ENCODE peak calls at places on chromosomes 4 and X, in nine cellular contexts. D is HL-60, X is cardiac fibroblast, V is SK-N-SH, T is AG09309, Y is heart left ventricle, S is endodermal cell, O is colonic mucosa, I is left lung. W is an unnamed sample.

GRCh38 chrX:420496-421223 is 34.0 kb upstream of the PPP2R3B start:
- DNase-seq in D (no peak), X (no peak), V (no peak), T (no peak), Y (no peak), S (no peak), O (no peak), I (peak), W (no peak)

GRCh38 chr4:23425570-23425969 is 464.3 kb downstream of the PPARGC1A start:
- DNase-seq in D (no peak), X (no peak), V (no peak), T (no peak), Y (no peak), S (no peak), O (no peak), I (no peak), W (no peak)

GRCh38 chr4:88219099-88219498 is 60.7 kb upstream of the ABCG2 start:
- DNase-seq in D (peak), X (peak), V (peak), T (peak), Y (peak), S (no peak), O (no peak), I (no peak), W (no peak)

GRCh38 chr4:168751263-168752225 is 254.7 kb downstream of the PALLD start:
- DNase-seq in D (no peak), X (peak), V (no peak), T (peak), Y (no peak), S (no peak), O (no peak), I (no peak), W (no peak)

GRCh38 chr4:89303177-89303576 is 4.4 kb downstream of the GPRIN3 start:
- DNase-seq in D (no peak), X (no peak), V (no peak), T (no peak), Y (peak), S (no peak), O (peak), I (no peak), W (no peak)

GRCh38 chr4:74501579-74501978 is 56.6 kb downstream of the AREG start:
- DNase-seq in D (no peak), X (peak), V (no peak), T (peak), Y (no peak), S (no peak), O (no peak), I (no peak), W (no peak)

GRCh38 chr4:187321741-187322140 is 598.1 kb upstream of the FAT1 start:
- DNase-seq in D (no peak), X (peak), V (no peak), T (no peak), Y (no peak), S (no peak), O (no peak), I (no peak), W (no peak)

GRCh38 chrX:41490446-41490845 is 43.3 kb downstream of the NYX start:
- DNase-seq in D (no peak), X (no peak), V (no peak), T (no peak), Y (no peak), S (no peak), O (no peak), I (no peak), W (no peak)

GRCh38 chr4:96102541-96103018 is 262.7 kb downstream of the PDHA2 start:
- DNase-seq in D (no peak), X (peak), V (no peak), T (no peak), Y (no peak), S (no peak), O (no peak), I (no peak), W (no peak)

GRCh38 chr4:165328101-165328425 is 594 bp downstream of the MSMO1 start:
- DNase-seq in D (no peak), X (no peak), V (peak), T (no peak), Y (no peak), S (no peak), O (no peak), I (no peak), W (no peak)

GRCh38 chrX:49174723-49175122 is 3.0 kb downstream of the PLP2 start:
- DNase-seq in D (no peak), X (no peak), V (no peak), T (no peak), Y (no peak), S (no peak), O (no peak), I (no peak), W (no peak)

GRCh38 chrX:49175435-49175834 is 3.7 kb downstream of the PLP2 start:
- DNase-seq in D (no peak), X (no peak), V (no peak), T (no peak), Y (no peak), S (no peak), O (no peak), I (no peak), W (no peak)

GRCh38 chrX:49177338-49177833 is 5.7 kb downstream of the PLP2 start:
- DNase-seq in D (peak), X (no peak), V (no peak), T (no peak), Y (no peak), S (no peak), O (peak), I (no peak), W (no peak)

GRCh38 chrX:49176421-49177326 is 5.0 kb downstream of the PLP2 start:
- DNase-seq in D (peak), X (no peak), V (no peak), T (no peak), Y (no peak), S (no peak), O (peak), I (no peak), W (no peak)

DNA sequence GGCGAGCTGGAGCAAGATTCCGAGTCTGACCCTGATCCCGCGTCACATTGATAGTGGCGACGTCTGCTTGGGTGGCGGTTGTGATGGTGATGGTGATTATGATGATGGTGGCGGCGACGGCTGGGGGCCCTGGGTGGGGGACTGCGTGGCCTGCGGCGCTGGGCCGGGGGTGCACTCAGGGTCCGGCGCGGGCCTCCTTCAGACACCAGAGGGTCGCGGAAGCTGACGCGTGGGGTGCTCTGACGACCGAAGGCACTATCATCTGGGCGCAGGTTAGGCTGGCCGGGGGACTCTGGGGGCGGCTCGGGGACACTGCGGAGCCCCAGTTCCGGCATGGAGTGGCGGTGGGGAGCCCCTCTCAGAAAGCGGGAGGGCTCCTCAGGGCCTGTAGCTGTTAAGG is 4.2 kb downstream of the PLP2 start:
- DNase-seq in D (no peak), X (no peak), V (no peak), T (no peak), Y (no peak), S (no peak), O (no peak), I (no peak), W (no peak)
- TF ChIP-seq CTCF in D (no peak), X (no peak), V (no peak), T (no peak), Y (no peak), S (no peak), O (no peak), I (no peak), W (no peak)

GRCh38 chr4:139843643-139844042 is 178.0 kb downstream of the MGST2 start:
- DNase-seq in D (peak), X (no peak), V (no peak), T (no peak), Y (no peak), S (no peak), O (no peak), I (no peak), W (no peak)

GRCh38 chr4:139844057-139844456 is 178.4 kb downstream of the MGST2 start:
- DNase-seq in D (no peak), X (peak), V (no peak), T (no peak), Y (no peak), S (no peak), O (no peak), I (no peak), W (no peak)

GRCh38 chr4:139840773-139841172 is 175.2 kb downstream of the MGST2 start:
- DNase-seq in D (no peak), X (no peak), V (no peak), T (no peak), Y (no peak), S (no peak), O (no peak), I (no peak), W (no peak)

GRCh38 chr4:139839664-139840063 is 174.0 kb downstream of the MGST2 start:
- DNase-seq in D (no peak), X (no peak), V (peak), T (no peak), Y (no peak), S (no peak), O (no peak), I (no peak), W (no peak)

DNA sequence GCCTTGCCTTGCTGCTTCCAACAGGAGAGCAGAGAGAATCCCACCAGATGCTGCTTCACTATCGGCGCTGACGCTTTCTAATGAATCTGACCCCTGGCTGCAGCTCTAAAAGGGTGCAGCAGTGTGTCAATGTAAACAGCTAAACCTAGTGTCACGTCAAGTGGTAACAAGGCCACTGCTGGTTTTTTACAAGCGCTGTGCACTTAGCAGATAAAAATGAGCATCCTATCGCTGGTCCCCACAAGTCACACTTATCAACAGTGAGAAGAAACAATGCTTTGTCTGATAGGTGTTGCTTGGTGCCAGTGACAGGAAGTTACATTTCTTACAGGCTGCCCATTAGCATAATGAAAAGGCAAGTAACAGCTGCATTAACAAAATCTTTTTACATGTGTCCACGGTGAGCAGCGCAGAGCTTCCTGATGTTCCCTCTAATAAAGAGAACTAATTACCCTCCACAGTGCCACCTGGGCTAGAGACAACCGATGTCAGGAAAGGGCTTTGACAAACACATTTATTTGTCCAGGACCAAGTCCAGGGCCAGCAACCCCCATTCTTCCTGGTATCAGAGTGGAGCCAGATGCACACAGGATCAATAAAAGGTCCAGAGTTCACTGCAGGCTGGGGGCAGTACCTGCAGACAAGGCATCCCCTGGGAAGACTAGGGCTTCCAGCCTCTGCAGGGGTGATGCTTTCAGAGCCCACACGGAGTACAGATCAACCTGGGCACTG is 176.0 kb downstream of the MGST2 start:
- DNase-seq in D (no peak), X (no peak), V (no peak), T (no peak), Y (no peak), S (no peak), O (peak), I (no peak), W (peak)
- TF ChIP-seq CTCF in D (no peak), X (no peak), V (no peak), T (no peak), Y (no peak), S (peak), O (no peak), I (no peak), W (peak)

DNA sequence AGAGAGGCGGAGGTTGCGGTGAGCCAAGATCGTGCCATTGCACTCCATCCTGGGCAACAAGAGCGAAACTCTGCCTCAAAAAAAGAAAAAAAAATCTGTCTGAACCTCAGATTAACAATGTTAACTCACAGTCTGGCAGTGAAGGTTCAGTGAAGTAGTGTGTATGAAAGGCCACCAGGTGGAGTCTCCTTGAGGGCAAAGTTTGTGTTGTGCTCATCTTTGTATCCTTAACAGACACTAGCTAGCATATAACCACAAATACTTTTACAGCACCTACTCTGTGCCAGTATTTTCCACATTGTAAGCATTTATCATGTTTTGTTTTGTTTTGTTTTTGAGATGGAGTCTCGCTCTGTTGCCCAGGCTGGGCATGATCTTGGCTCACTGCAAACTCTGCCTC is 46.0 kb upstream of the MGST2 start:
- DNase-seq in D (peak), X (peak), V (no peak), T (no peak), Y (no peak), S (peak), O (no peak), I (no peak), W (no peak)
- TF ChIP-seq CTCF in D (peak), X (peak), V (peak), T (peak), Y (peak), S (peak), O (peak), I (peak), W (no peak)

GRCh38 chr4:70531981-70532380 is 13.6 kb downstream of the AMTN start:
- DNase-seq in D (no peak), X (no peak), V (peak), T (no peak), Y (no peak), S (no peak), O (no peak), I (no peak), W (no peak)
- TF ChIP-seq CTCF in D (no peak), X (peak), V (peak), T (peak), Y (peak), S (peak), O (no peak), I (no peak), W (no peak)

GRCh38 chr4:182465114-182465513 is 221.9 kb downstream of the TENM3 start:
- DNase-seq in D (no peak), X (no peak), V (no peak), T (no peak), Y (no peak), S (no peak), O (no peak), I (no peak), W (no peak)
- TF ChIP-seq CTCF in D (no peak), X (no peak), V (no peak), T (no peak), Y (no peak), S (no peak), O (no peak), I (no peak), W (no peak)

DNA sequence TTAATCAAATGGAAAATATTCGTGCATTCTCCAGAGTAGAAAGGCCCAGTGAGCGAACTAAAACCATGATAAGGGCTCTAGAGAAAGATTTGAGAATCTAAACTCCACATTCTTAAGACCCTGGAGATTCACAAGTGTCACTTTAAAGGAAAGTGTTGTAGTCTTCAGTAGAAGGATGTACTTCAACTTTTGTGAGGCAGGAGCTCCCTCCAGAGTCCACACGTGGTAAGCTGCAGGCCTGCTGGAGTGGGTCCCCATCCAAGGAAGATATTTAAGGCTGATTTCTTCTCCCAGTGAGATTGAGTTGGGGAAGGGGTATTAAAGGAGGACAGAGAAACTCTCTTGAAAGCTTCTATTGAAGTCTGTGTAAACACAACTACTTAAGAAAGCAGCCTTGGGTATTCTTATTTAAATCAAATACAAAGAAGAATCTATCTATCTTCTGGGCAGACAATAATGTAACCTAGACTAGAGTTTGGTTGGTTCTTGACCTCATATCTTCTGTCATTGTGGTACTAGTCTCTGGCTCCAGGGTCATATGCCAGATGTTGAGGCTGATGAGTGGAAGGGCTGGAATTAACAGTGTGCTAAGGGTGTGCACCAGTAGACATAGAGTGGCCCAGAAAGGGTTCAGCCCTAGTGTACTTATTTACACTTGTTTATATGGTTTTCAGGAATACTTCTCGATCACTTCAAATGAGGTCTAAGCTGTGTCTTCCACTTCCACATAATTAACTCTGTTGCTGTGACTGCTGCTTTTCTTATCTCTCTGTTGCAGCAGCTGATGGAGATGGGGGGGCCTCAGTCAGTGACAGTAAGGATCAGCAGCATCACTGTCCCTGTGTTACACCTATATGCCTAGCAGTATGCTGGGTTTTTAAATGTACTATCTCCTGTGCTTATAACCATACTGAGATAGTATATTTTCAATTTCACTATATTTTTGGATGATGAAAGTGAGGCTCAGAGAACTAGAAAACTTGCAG is 76.1 kb downstream of the HMGB2 start:
- DNase-seq in D (peak), X (peak), V (peak), T (peak), Y (peak), S (peak), O (peak), I (no peak), W (no peak)
- TF ChIP-seq CTCF in D (peak), X (peak), V (peak), T (peak), Y (peak), S (peak), O (peak), I (peak), W (peak)

GRCh38 chrX:82676386-82676785 is 831.7 kb upstream of the POU3F4 start:
- DNase-seq in D (no peak), X (peak), V (no peak), T (no peak), Y (no peak), S (no peak), O (no peak), I (no peak), W (no peak)
- TF ChIP-seq CTCF in D (no peak), X (peak), V (peak), T (peak), Y (no peak), S (peak), O (no peak), I (peak), W (no peak)

GRCh38 chrX:54447461-54447860 is 7.3 kb downstream of the TSR2 start:
- DNase-seq in D (no peak), X (peak), V (no peak), T (no peak), Y (no peak), S (peak), O (no peak), I (no peak), W (no peak)
- TF ChIP-seq CTCF in D (peak), X (no peak), V (peak), T (peak), Y (no peak), S (peak), O (no peak), I (no peak), W (no peak)

GRCh38 chr4:158825443-158826036 is 56.7 kb downstream of the FNIP2 start:
- DNase-seq in D (no peak), X (no peak), V (no peak), T (no peak), Y (no peak), S (no peak), O (no peak), I (no peak), W (no peak)
- TF ChIP-seq CTCF in D (no peak), X (no peak), V (no peak), T (no peak), Y (no peak), S (no peak), O (no peak), I (no peak), W (no peak)

W was measured in natural killer cell.